ENCODE peak calls at places on chromosomes 7 and 10, in nine cellular contexts. One of them, this sample, is unnamed.

GRCh38 chr10:66349726-66350125 is 576.1 kb upstream of the LRRTM3 start:
- DNase-seq in M059J: no peak
- DNase-seq in HuH-7: no peak
- DNase-seq in psoas muscle: no peak
- DNase-seq in HCT116: no peak
- DNase-seq in nephron progenitor cell: no peak
- DNase-seq in epithelial cell of esophagus: peak; percentile 45
- DNase-seq in hepatic stellate cell: peak; percentile 0
- DNase-seq in fibroblast of lung: peak; percentile 8
- DNase-seq in this sample: no peak

GRCh38 chr7:29488977-29489376 is 74.7 kb upstream of the PRR15 start:
- DNase-seq in M059J: peak; percentile 84
- DNase-seq in HuH-7: no peak
- DNase-seq in psoas muscle: no peak
- DNase-seq in HCT116: no peak
- DNase-seq in nephron progenitor cell: no peak
- DNase-seq in epithelial cell of esophagus: peak; percentile 53
- DNase-seq in hepatic stellate cell: peak; percentile 21
- DNase-seq in fibroblast of lung: peak; percentile 3
- DNase-seq in this sample: peak; percentile 82

GRCh38 chr10:96512524-96512991 is 1.2 kb downstream of the TLL2 start:
- DNase-seq in M059J: no peak
- DNase-seq in HuH-7: peak; percentile 30
- DNase-seq in psoas muscle: peak; percentile 31
- DNase-seq in HCT116: no peak
- DNase-seq in nephron progenitor cell: peak; percentile 54
- DNase-seq in epithelial cell of esophagus: peak; percentile 44
- DNase-seq in hepatic stellate cell: peak; percentile 22
- DNase-seq in fibroblast of lung: peak; percentile 14
- DNase-seq in this sample: peak; percentile 18

GRCh38 chr10:69486922-69487730 is 35.9 kb downstream of the TSPAN15 start:
- DNase-seq in M059J: peak; percentile 92
- DNase-seq in HuH-7: no peak
- DNase-seq in psoas muscle: no peak
- DNase-seq in HCT116: no peak
- DNase-seq in nephron progenitor cell: no peak
- DNase-seq in epithelial cell of esophagus: peak; percentile 88
- DNase-seq in hepatic stellate cell: no peak
- DNase-seq in fibroblast of lung: no peak
- DNase-seq in this sample: no peak

GRCh38 chr7:72476608-72477305 is 64.6 kb upstream of the CALN1 start:
- DNase-seq in M059J: no peak
- DNase-seq in HuH-7: no peak
- DNase-seq in psoas muscle: no peak
- DNase-seq in HCT116: no peak
- DNase-seq in nephron progenitor cell: no peak
- DNase-seq in epithelial cell of esophagus: no peak
- DNase-seq in hepatic stellate cell: no peak
- DNase-seq in fibroblast of lung: no peak
- DNase-seq in this sample: no peak

GRCh38 chr7:70289067-70289466 is 690.8 kb downstream of the AUTS2 start:
- DNase-seq in M059J: peak; percentile 20
- DNase-seq in HuH-7: no peak
- DNase-seq in psoas muscle: no peak
- DNase-seq in HCT116: no peak
- DNase-seq in nephron progenitor cell: no peak
- DNase-seq in epithelial cell of esophagus: peak; percentile 56
- DNase-seq in hepatic stellate cell: no peak
- DNase-seq in fibroblast of lung: peak; percentile 35
- DNase-seq in this sample: no peak

GRCh38 chr10:131949041-131949862 is 32.5 kb downstream of the BNIP3 start:
- DNase-seq in M059J: no peak
- DNase-seq in HuH-7: no peak
- DNase-seq in psoas muscle: no peak
- DNase-seq in HCT116: no peak
- DNase-seq in nephron progenitor cell: no peak
- DNase-seq in epithelial cell of esophagus: no peak
- DNase-seq in hepatic stellate cell: no peak
- DNase-seq in fibroblast of lung: no peak
- DNase-seq in this sample: no peak

GRCh38 chr10:130021373-130021950 is 57.4 kb upstream of the EBF3 start:
- DNase-seq in M059J: peak; percentile 93
- DNase-seq in HuH-7: no peak
- DNase-seq in psoas muscle: peak; percentile 50
- DNase-seq in HCT116: no peak
- DNase-seq in nephron progenitor cell: no peak
- DNase-seq in epithelial cell of esophagus: no peak
- DNase-seq in hepatic stellate cell: peak; percentile 71
- DNase-seq in fibroblast of lung: peak; percentile 37
- DNase-seq in this sample: no peak

GRCh38 chr7:54839538-54840213 is 80.7 kb upstream of the SEC61G start:
- DNase-seq in M059J: peak; percentile 70
- DNase-seq in HuH-7: peak; percentile 69
- DNase-seq in psoas muscle: peak; percentile 79
- DNase-seq in HCT116: peak; percentile 51
- DNase-seq in nephron progenitor cell: peak; percentile 64
- DNase-seq in epithelial cell of esophagus: peak; percentile 54
- DNase-seq in hepatic stellate cell: peak; percentile 47
- DNase-seq in fibroblast of lung: peak; percentile 77
- DNase-seq in this sample: peak; percentile 12

GRCh38 chr10:3165196-3165595 is 7.4 kb downstream of the PITRM1 start:
- DNase-seq in M059J: no peak
- DNase-seq in HuH-7: no peak
- DNase-seq in psoas muscle: no peak
- DNase-seq in HCT116: no peak
- DNase-seq in nephron progenitor cell: no peak
- DNase-seq in epithelial cell of esophagus: no peak
- DNase-seq in hepatic stellate cell: no peak
- DNase-seq in fibroblast of lung: no peak
- DNase-seq in this sample: no peak

GRCh38 chr7:28793383-28793782 is 164.7 kb downstream of the TRIL start:
- DNase-seq in M059J: no peak
- DNase-seq in HuH-7: no peak
- DNase-seq in psoas muscle: peak; percentile 41
- DNase-seq in HCT116: no peak
- DNase-seq in nephron progenitor cell: no peak
- DNase-seq in epithelial cell of esophagus: peak; percentile 3
- DNase-seq in hepatic stellate cell: no peak
- DNase-seq in fibroblast of lung: no peak
- DNase-seq in this sample: no peak

GRCh38 chr10:87864497-87865059 is 1.2 kb downstream of the PTEN start:
- DNase-seq in M059J: no peak
- DNase-seq in HuH-7: no peak
- DNase-seq in psoas muscle: no peak
- DNase-seq in HCT116: no peak
- DNase-seq in nephron progenitor cell: no peak
- DNase-seq in epithelial cell of esophagus: no peak
- DNase-seq in hepatic stellate cell: no peak
- DNase-seq in fibroblast of lung: no peak
- DNase-seq in this sample: no peak

GRCh38 chr7:78090616-78091015 is 292.0 kb downstream of the PHTF2 start:
- DNase-seq in M059J: peak; percentile 15
- DNase-seq in HuH-7: no peak
- DNase-seq in psoas muscle: no peak
- DNase-seq in HCT116: no peak
- DNase-seq in nephron progenitor cell: no peak
- DNase-seq in epithelial cell of esophagus: peak; percentile 24
- DNase-seq in hepatic stellate cell: no peak
- DNase-seq in fibroblast of lung: peak; percentile 4
- DNase-seq in this sample: no peak

GRCh38 chr7:66043681-66044497 is 31.7 kb upstream of the ASL start:
- DNase-seq in M059J: peak; percentile 56
- DNase-seq in HuH-7: peak; percentile 61
- DNase-seq in psoas muscle: peak; percentile 50
- DNase-seq in HCT116: no peak
- DNase-seq in nephron progenitor cell: peak; percentile 27
- DNase-seq in epithelial cell of esophagus: peak; percentile 43
- DNase-seq in hepatic stellate cell: peak; percentile 31
- DNase-seq in fibroblast of lung: peak; percentile 8
- DNase-seq in this sample: peak; percentile 51

GRCh38 chr7:134622303-134622995 is 24.2 kb upstream of the BPGM start:
- DNase-seq in M059J: no peak
- DNase-seq in HuH-7: no peak
- DNase-seq in psoas muscle: no peak
- DNase-seq in HCT116: no peak
- DNase-seq in nephron progenitor cell: no peak
- DNase-seq in epithelial cell of esophagus: no peak
- DNase-seq in hepatic stellate cell: no peak
- DNase-seq in fibroblast of lung: no peak
- DNase-seq in this sample: no peak

GRCh38 chr10:88297103-88297502 is 286.0 kb downstream of the RNLS start:
- DNase-seq in M059J: no peak
- DNase-seq in HuH-7: no peak
- DNase-seq in psoas muscle: no peak
- DNase-seq in HCT116: no peak
- DNase-seq in nephron progenitor cell: no peak
- DNase-seq in epithelial cell of esophagus: no peak
- DNase-seq in hepatic stellate cell: no peak
- DNase-seq in fibroblast of lung: peak; percentile 49
- DNase-seq in this sample: no peak

GRCh38 chr7:8051998-8052397 is 83.4 kb downstream of the GLCCI1 start:
- DNase-seq in M059J: no peak
- DNase-seq in HuH-7: no peak
- DNase-seq in psoas muscle: no peak
- DNase-seq in HCT116: no peak
- DNase-seq in nephron progenitor cell: no peak
- DNase-seq in epithelial cell of esophagus: no peak
- DNase-seq in hepatic stellate cell: no peak
- DNase-seq in fibroblast of lung: no peak
- DNase-seq in this sample: no peak

GRCh38 chr7:151060416-151061234 is 1.2 kb downstream of the SLC4A2 start:
- DNase-seq in M059J: peak; percentile 54
- DNase-seq in HuH-7: peak; percentile 45
- DNase-seq in psoas muscle: no peak
- DNase-seq in HCT116: no peak
- DNase-seq in nephron progenitor cell: no peak
- DNase-seq in epithelial cell of esophagus: peak; percentile 37
- DNase-seq in hepatic stellate cell: peak; percentile 63
- DNase-seq in fibroblast of lung: no peak
- DNase-seq in this sample: no peak

GRCh38 chr10:104515670-104516199 is 125.4 kb upstream of the SORCS3 start:
- DNase-seq in M059J: no peak
- DNase-seq in HuH-7: no peak
- DNase-seq in psoas muscle: no peak
- DNase-seq in HCT116: no peak
- DNase-seq in nephron progenitor cell: no peak
- DNase-seq in epithelial cell of esophagus: peak; percentile 55
- DNase-seq in hepatic stellate cell: no peak
- DNase-seq in fibroblast of lung: no peak
- DNase-seq in this sample: no peak

GRCh38 chr10:97003151-97003803 is 171.2 kb downstream of the LCOR start:
- DNase-seq in M059J: no peak
- DNase-seq in HuH-7: no peak
- DNase-seq in psoas muscle: no peak
- DNase-seq in HCT116: no peak
- DNase-seq in nephron progenitor cell: no peak
- DNase-seq in epithelial cell of esophagus: no peak
- DNase-seq in hepatic stellate cell: no peak
- DNase-seq in fibroblast of lung: no peak
- DNase-seq in this sample: no peak

GRCh38 chr7:25196132-25196896 is 32.0 kb downstream of the NPVF start:
- DNase-seq in M059J: no peak
- DNase-seq in HuH-7: peak; percentile 27
- DNase-seq in psoas muscle: no peak
- DNase-seq in HCT116: no peak
- DNase-seq in nephron progenitor cell: no peak
- DNase-seq in epithelial cell of esophagus: no peak
- DNase-seq in hepatic stellate cell: no peak
- DNase-seq in fibroblast of lung: peak; percentile 5
- DNase-seq in this sample: peak; percentile 34

GRCh38 chr10:124983321-124983720 is 41.4 kb downstream of the ZRANB1 start:
- DNase-seq in M059J: peak; percentile 28
- DNase-seq in HuH-7: no peak
- DNase-seq in psoas muscle: no peak
- DNase-seq in HCT116: no peak
- DNase-seq in nephron progenitor cell: no peak
- DNase-seq in epithelial cell of esophagus: no peak
- DNase-seq in hepatic stellate cell: no peak
- DNase-seq in fibroblast of lung: no peak
- DNase-seq in this sample: peak; percentile 89

GRCh38 chr10:131250454-131251145 is 60.9 kb downstream of the TCERG1L start:
- DNase-seq in M059J: no peak
- DNase-seq in HuH-7: no peak
- DNase-seq in psoas muscle: no peak
- DNase-seq in HCT116: no peak
- DNase-seq in nephron progenitor cell: peak; percentile 44
- DNase-seq in epithelial cell of esophagus: no peak
- DNase-seq in hepatic stellate cell: no peak
- DNase-seq in fibroblast of lung: no peak
- DNase-seq in this sample: no peak

GRCh38 chr7:157851501-157852067 is 514.8 kb downstream of the DNAJB6 start:
- DNase-seq in M059J: peak; percentile 11
- DNase-seq in HuH-7: no peak
- DNase-seq in psoas muscle: peak; percentile 65
- DNase-seq in HCT116: peak; percentile 8
- DNase-seq in nephron progenitor cell: peak; percentile 37
- DNase-seq in epithelial cell of esophagus: no peak
- DNase-seq in hepatic stellate cell: no peak
- DNase-seq in fibroblast of lung: no peak
- DNase-seq in this sample: no peak

GRCh38 chr7:40306025-40306424 is 171.2 kb downstream of the SUGCT start:
- DNase-seq in M059J: no peak
- DNase-seq in HuH-7: no peak
- DNase-seq in psoas muscle: no peak
- DNase-seq in HCT116: no peak
- DNase-seq in nephron progenitor cell: no peak
- DNase-seq in epithelial cell of esophagus: no peak
- DNase-seq in hepatic stellate cell: no peak
- DNase-seq in fibroblast of lung: no peak
- DNase-seq in this sample: peak; percentile 17

GRCh38 chr7:74097937-74098614 is 14.5 kb downstream of the LIMK1 start:
- DNase-seq in M059J: peak; percentile 99
- DNase-seq in HuH-7: no peak
- DNase-seq in psoas muscle: peak; percentile 68
- DNase-seq in HCT116: no peak
- DNase-seq in nephron progenitor cell: no peak
- DNase-seq in epithelial cell of esophagus: peak; percentile 88
- DNase-seq in hepatic stellate cell: no peak
- DNase-seq in fibroblast of lung: peak; percentile 92
- DNase-seq in this sample: peak; percentile 7

GRCh38 chr10:49605939-49606509 is 4.1 kb upstream of the SLC18A3 start:
- DNase-seq in M059J: no peak
- DNase-seq in HuH-7: no peak
- DNase-seq in psoas muscle: no peak
- DNase-seq in HCT116: no peak
- DNase-seq in nephron progenitor cell: no peak
- DNase-seq in epithelial cell of esophagus: no peak
- DNase-seq in hepatic stellate cell: no peak
- DNase-seq in fibroblast of lung: no peak
- DNase-seq in this sample: no peak

GRCh38 chr7:93228302-93228701 is 2.0 kb upstream of the HEPACAM2 start:
- DNase-seq in M059J: peak; percentile 74
- DNase-seq in HuH-7: no peak
- DNase-seq in psoas muscle: no peak
- DNase-seq in HCT116: peak; percentile 50
- DNase-seq in nephron progenitor cell: peak; percentile 26
- DNase-seq in epithelial cell of esophagus: peak; percentile 76
- DNase-seq in hepatic stellate cell: peak; percentile 6
- DNase-seq in fibroblast of lung: peak; percentile 74
- DNase-seq in this sample: peak; percentile 75

GRCh38 chr10:70695241-70696030 is 23.1 kb downstream of the ADAMTS14 start:
- DNase-seq in M059J: peak; percentile 67
- DNase-seq in HuH-7: no peak
- DNase-seq in psoas muscle: no peak
- DNase-seq in HCT116: no peak
- DNase-seq in nephron progenitor cell: no peak
- DNase-seq in epithelial cell of esophagus: no peak
- DNase-seq in hepatic stellate cell: peak; percentile 42
- DNase-seq in fibroblast of lung: no peak
- DNase-seq in this sample: no peak

GRCh38 chr10:88236121-88236743 is 346.9 kb downstream of the RNLS start:
- DNase-seq in M059J: peak; percentile 22
- DNase-seq in HuH-7: no peak
- DNase-seq in psoas muscle: no peak
- DNase-seq in HCT116: no peak
- DNase-seq in nephron progenitor cell: no peak
- DNase-seq in epithelial cell of esophagus: no peak
- DNase-seq in hepatic stellate cell: no peak
- DNase-seq in fibroblast of lung: no peak
- DNase-seq in this sample: no peak

GRCh38 chr7:150357277-150357676 is 11.3 kb upstream of the REPIN1 start:
- DNase-seq in M059J: no peak
- DNase-seq in HuH-7: no peak
- DNase-seq in psoas muscle: no peak
- DNase-seq in HCT116: no peak
- DNase-seq in nephron progenitor cell: no peak
- DNase-seq in epithelial cell of esophagus: no peak
- DNase-seq in hepatic stellate cell: no peak
- DNase-seq in fibroblast of lung: no peak
- DNase-seq in this sample: no peak

This sample was measured in dermis microvascular lymphatic vessel endothelial cell.